ENCODE peak calls at places on chromosomes 11 and 22, in ten cellular contexts. H is body of pancreas, G is OCI-LY7, R is endothelial cell of umbilical vein, X is sigmoid colon, N is adrenal gland, E is lower lobe of right lung, L is stomach, J is mesendoderm, M is DND-41. T is an unnamed sample.

GRCh38 chr11:114909866-114910265 is 231.5 kb downstream of the NXPE2 start:
- DNase-seq in H (no peak), G (no peak), R (no peak), X (no peak), N (no peak), E (no peak), L (no peak), J (peak), M (no peak), T (no peak)

GRCh38 chr11:120388261-120388660 is 52.0 kb downstream of the ARHGEF12 start:
- DNase-seq in H (no peak), G (no peak), R (no peak), X (no peak), N (no peak), E (no peak), L (no peak), J (no peak), M (no peak), T (no peak)

GRCh38 chr22:17946691-17947367 is 77.5 kb downstream of the MICAL3 start:
- DNase-seq in H (no peak), G (no peak), R (no peak), X (peak), N (no peak), E (no peak), L (peak), J (no peak), M (no peak), T (no peak)

GRCh38 chr22:44669725-44670027 is 32.3 kb upstream of the PRR5 start:
- DNase-seq in H (no peak), G (no peak), R (no peak), X (no peak), N (no peak), E (no peak), L (no peak), J (peak), M (no peak), T (no peak)

GRCh38 chr11:95487391-95487790 is 256.4 kb upstream of the SESN3 start:
- DNase-seq in H (no peak), G (no peak), R (no peak), X (no peak), N (no peak), E (no peak), L (no peak), J (peak), M (no peak), T (no peak)

GRCh38 chr11:59429924-59430516 is 3.8 kb upstream of the OR5A2 start:
- DNase-seq in H (peak), G (peak), R (peak), X (no peak), N (peak), E (no peak), L (no peak), J (peak), M (peak), T (no peak)

GRCh38 chr11:95277868-95278267 is 46.9 kb upstream of the SESN3 start:
- DNase-seq in H (no peak), G (no peak), R (no peak), X (no peak), N (no peak), E (no peak), L (no peak), J (peak), M (no peak), T (no peak)

GRCh38 chr11:18379201-18379600 is 15.2 kb upstream of the LDHA start:
- DNase-seq in H (no peak), G (no peak), R (no peak), X (no peak), N (no peak), E (no peak), L (no peak), J (no peak), M (no peak), T (no peak)

GRCh38 chr22:19716041-19716828 is 1.9 kb downstream of the SEPTIN5 start:
- DNase-seq in H (no peak), G (no peak), R (no peak), X (no peak), N (no peak), E (no peak), L (no peak), J (no peak), M (no peak), T (no peak)

GRCh38 chr22:49372530-49373288 is 455.0 kb downstream of the BRD1 start:
- DNase-seq in H (peak), G (no peak), R (no peak), X (no peak), N (peak), E (no peak), L (peak), J (peak), M (no peak), T (peak)

GRCh38 chr11:117907276-117908110 is 21.7 kb downstream of the TMPRSS13 start:
- DNase-seq in H (peak), G (peak), R (peak), X (peak), N (peak), E (peak), L (peak), J (peak), M (peak), T (peak)

GRCh38 chr22:36193171-36193570 is 8.4 kb downstream of the APOL4 start:
- DNase-seq in H (no peak), G (no peak), R (peak), X (no peak), N (no peak), E (no peak), L (no peak), J (no peak), M (no peak), T (no peak)

GRCh38 chr22:26431151-26431995 is 2.3 kb downstream of the ASPHD2 start:
- DNase-seq in H (no peak), G (no peak), R (peak), X (no peak), N (no peak), E (no peak), L (no peak), J (no peak), M (no peak), T (no peak)

GRCh38 chr11:14539867-14540475 is 19.8 kb upstream of the PSMA1 start:
- DNase-seq in H (no peak), G (no peak), R (no peak), X (no peak), N (no peak), E (no peak), L (no peak), J (no peak), M (no peak), T (no peak)

GRCh38 chr11:1499899-1500298 is 13.3 kb upstream of the MOB2 start:
- DNase-seq in H (no peak), G (no peak), R (no peak), X (peak), N (no peak), E (peak), L (no peak), J (no peak), M (no peak), T (no peak)

GRCh38 chr11:76665921-76666351 is 4.6 kb downstream of the LRRC32 start:
- DNase-seq in H (no peak), G (peak), R (no peak), X (peak), N (peak), E (peak), L (no peak), J (no peak), M (no peak), T (no peak)

GRCh38 chr22:26975865-26976264 is 318.5 kb downstream of the MIAT start:
- DNase-seq in H (no peak), G (no peak), R (no peak), X (no peak), N (no peak), E (no peak), L (no peak), J (no peak), M (no peak), T (no peak)

GRCh38 chr22:28369849-28370248 is 309.8 kb downstream of the TTC28 start:
- DNase-seq in H (no peak), G (no peak), R (no peak), X (no peak), N (no peak), E (no peak), L (no peak), J (peak), M (peak), T (no peak)

GRCh38 chr11:66325140-66325754 is 8.4 kb upstream of the CD248 start:
- DNase-seq in H (no peak), G (peak), R (no peak), X (no peak), N (no peak), E (no peak), L (no peak), J (no peak), M (peak), T (no peak)

GRCh38 chr11:33775064-33775807 is 916 bp upstream of the FBXO3 start:
- DNase-seq in H (no peak), G (no peak), R (no peak), X (no peak), N (no peak), E (no peak), L (no peak), J (no peak), M (no peak), T (no peak)
- H3K27ac ChIP-seq in H (no peak), G (no peak), R (no peak), X (peak), N (no peak), E (peak), L (peak), J (no peak), M (no peak), T (peak)

DNA sequence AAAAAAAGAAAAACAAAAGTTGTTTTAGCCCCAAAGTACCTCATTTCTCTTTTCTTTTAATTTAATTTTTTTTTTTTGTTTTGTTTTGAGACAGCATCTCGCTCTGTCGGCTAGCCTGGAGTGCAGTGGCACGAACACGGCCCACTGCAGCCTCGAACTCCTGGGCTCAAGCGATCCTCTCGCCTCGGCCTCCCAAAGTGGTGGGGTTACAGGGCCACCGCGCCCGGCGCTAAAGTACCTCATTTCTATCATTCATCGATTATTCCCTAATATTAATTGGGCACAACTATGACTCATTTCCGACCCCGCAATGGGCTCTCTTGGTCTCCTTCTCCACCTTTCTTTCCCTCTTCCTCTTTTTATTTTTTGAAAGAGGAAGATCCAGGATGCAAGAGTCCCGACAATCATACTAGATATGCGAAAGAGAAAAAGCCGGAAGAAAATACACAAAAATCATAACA is 521 bp upstream of the AIP start:
- DNase-seq in H (no peak), G (no peak), R (no peak), X (no peak), N (no peak), E (no peak), L (no peak), J (no peak), M (peak), T (no peak)
- H3K27ac ChIP-seq in H (no peak), G (peak), R (peak), X (peak), N (peak), E (peak), L (peak), J (no peak), M (peak), T (peak)

DNA sequence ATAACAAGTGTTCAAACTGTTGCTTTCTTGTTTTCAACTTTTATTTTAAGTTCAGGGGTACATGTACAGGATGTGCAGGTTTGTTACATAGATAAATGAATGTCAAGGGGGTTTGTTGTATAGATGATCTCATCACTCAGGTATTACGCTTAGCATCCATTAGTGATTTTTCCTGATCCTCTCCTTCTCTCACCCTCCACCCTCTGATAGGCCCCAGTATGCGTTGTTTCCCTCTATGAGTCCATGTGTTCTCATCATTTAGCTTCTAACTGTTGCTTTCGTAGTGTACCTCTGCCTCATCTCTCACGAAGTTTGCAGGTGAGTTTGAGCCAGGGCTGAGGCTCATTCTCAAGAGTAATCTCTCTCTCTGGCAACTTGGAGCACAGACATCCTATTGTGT is 4.6 kb upstream of the HBE1 start:
- DNase-seq in H (no peak), G (no peak), R (no peak), X (no peak), N (no peak), E (no peak), L (no peak), J (peak), M (no peak), T (no peak)
- H3K27ac ChIP-seq in H (no peak), G (no peak), R (no peak), X (no peak), N (no peak), E (no peak), L (no peak), J (no peak), M (no peak), T (no peak)

DNA sequence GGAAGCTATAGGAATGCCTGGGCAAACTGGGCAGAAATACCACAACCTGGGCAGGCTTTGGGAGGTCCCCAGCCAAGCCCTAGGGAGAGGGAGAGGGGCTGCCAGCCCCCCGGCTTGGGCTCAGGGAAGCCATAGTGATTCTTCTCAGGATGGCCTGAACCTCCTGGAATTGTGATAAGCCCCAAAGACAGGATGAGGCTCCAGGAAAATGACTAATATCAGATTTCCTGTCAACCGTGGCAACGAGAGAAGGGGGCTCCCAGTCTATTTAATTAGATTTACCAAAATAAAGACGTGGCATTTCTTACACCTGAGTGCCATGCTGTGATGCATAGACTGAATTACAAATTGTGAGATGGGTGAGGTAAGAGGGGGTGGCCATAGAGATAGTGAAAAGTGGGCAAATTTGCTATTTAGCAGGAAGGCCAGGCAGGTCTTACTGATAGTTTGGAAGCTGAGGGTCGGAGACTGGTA is 20.4 kb downstream of the SERPINH1 start:
- DNase-seq in H (no peak), G (no peak), R (peak), X (no peak), N (no peak), E (no peak), L (no peak), J (no peak), M (no peak), T (no peak)
- H3K27ac ChIP-seq in H (peak), G (no peak), R (peak), X (peak), N (peak), E (peak), L (peak), J (peak), M (no peak), T (peak)

GRCh38 chr11:123798079-123798478 is 8.1 kb downstream of the OR6M1 start:
- DNase-seq in H (no peak), G (no peak), R (no peak), X (no peak), N (no peak), E (no peak), L (no peak), J (no peak), M (no peak), T (no peak)
- H3K27ac ChIP-seq in H (peak), G (no peak), R (no peak), X (no peak), N (no peak), E (no peak), L (no peak), J (no peak), M (no peak), T (no peak)

GRCh38 chr11:72831521-72832300 is 17.5 kb downstream of the ATG16L2 start:
- DNase-seq in H (peak), G (peak), R (peak), X (peak), N (peak), E (peak), L (peak), J (peak), M (peak), T (peak)

GRCh38 chr11:72834905-72835304 is 20.7 kb downstream of the ATG16L2 start:
- DNase-seq in H (no peak), G (no peak), R (no peak), X (no peak), N (peak), E (no peak), L (no peak), J (no peak), M (no peak), T (no peak)

GRCh38 chr11:72833083-72833733 is 19.0 kb downstream of the ATG16L2 start:
- DNase-seq in H (no peak), G (no peak), R (no peak), X (no peak), N (no peak), E (no peak), L (no peak), J (no peak), M (no peak), T (no peak)

GRCh38 chr11:72833792-72834501 is 19.7 kb downstream of the ATG16L2 start:
- DNase-seq in H (no peak), G (no peak), R (no peak), X (no peak), N (peak), E (no peak), L (no peak), J (no peak), M (no peak), T (no peak)

DNA sequence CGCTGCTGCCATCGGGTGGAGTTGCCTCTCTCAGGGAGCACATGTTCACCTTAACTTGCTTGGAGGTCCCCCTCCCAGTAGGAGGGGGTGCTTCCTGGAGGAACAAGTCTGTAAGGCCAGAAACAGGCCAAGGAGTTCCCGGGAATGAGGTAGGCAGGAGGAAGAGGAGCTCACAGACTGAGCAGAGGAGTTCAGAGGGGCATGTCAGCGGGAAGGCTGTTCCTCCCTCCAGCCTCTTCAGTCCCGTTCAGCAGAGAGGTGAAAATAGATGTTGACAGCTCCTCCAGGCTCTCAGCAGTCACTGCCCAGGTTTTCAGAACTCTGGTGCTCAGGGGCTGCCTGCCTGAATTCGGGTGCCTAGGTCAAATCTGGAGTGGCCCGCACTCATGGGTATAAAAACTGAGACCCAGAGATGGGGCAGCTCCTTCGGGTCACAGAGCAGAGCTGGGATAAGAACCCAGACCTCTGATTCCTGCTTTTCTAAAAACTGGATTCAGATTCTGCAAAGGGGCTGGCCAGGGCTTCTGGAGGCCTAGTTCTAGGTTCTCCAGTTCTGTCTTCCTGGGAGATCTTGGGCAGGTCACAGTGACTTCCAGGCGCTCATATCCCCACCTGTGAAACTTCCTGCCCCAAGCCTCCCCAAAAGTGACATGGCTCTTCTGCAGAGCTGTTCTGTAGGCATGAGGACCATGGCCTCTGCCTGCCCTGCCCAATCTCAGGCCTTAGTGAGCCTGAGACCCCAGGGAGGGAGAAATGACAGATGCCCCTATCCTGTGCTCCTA is 18.3 kb downstream of the ATG16L2 start:
- DNase-seq in H (no peak), G (no peak), R (no peak), X (no peak), N (no peak), E (no peak), L (no peak), J (no peak), M (no peak), T (no peak)
- H3K27ac ChIP-seq in H (no peak), G (peak), R (no peak), X (peak), N (no peak), E (peak), L (no peak), J (no peak), M (no peak), T (peak)